ENCODE peak calls at places on chromosomes 7 and 10, in five cellular contexts. V is stomach, Y is suprapubic skin, L is transverse colon, B is Panc1. O is an unnamed sample. For H3K4me1, the result is how much of the 10 kb centered on the place peaks cover.

GRCh38 chr7:50914460-50914859 is 131.8 kb upstream of the GRB10 start:
- DNase-seq in Y (no peak), L (no peak), B (no peak), V (no peak), O (no peak)

GRCh38 chr10:17166699-17167098 is 34.8 kb downstream of the TRDMT1 start:
- DNase-seq in Y (no peak), B (no peak), L (no peak), V (no peak), O (no peak)

GRCh38 chr7:76220185-76221057 is 18.7 kb downstream of the SRRM3 start:
- DNase-seq in Y (no peak), V (no peak), L (no peak), B (no peak), O (no peak)

GRCh38 chr10:59465089-59465488 is 102.7 kb upstream of the FAM13C start:
- DNase-seq in L (no peak), V (no peak), B (no peak), Y (no peak), O (peak)

GRCh38 chr10:49662169-49662830 is 17.2 kb upstream of the C10orf53 start:
- DNase-seq in Y (no peak), B (no peak), L (no peak), V (no peak), O (no peak)

GRCh38 chr7:143288836-143289235 is 685 bp downstream of the CASP2 start:
- DNase-seq in V (no peak), B (no peak), Y (no peak), L (no peak), O (no peak)

GRCh38 chr10:126500185-126500584 is 111.9 kb upstream of the ADAM12 start:
- DNase-seq in Y (no peak), L (no peak), V (no peak), B (no peak), O (no peak)

GRCh38 chr10:26112532-26112931 is 104.0 kb upstream of the GAD2 start:
- DNase-seq in V (no peak), L (no peak), B (no peak), Y (no peak), O (no peak)

GRCh38 chr10:63630928-63631685 is 109.9 kb downstream of the REEP3 start:
- DNase-seq in V (no peak), Y (no peak), B (no peak), L (no peak), O (no peak)

GRCh38 chr7:139644191-139644590 is 120.7 kb downstream of the CLEC2L start:
- DNase-seq in B (no peak), V (no peak), L (no peak), Y (no peak), O (no peak)

GRCh38 chr7:114405427-114405826 is 9.2 kb upstream of the FOXP2 start:
- DNase-seq in L (no peak), B (no peak), Y (no peak), V (no peak), O (no peak)
- TF ChIP-seq CTCF in L (peak), B (peak), Y (no peak), V (peak), O (peak)

DNA sequence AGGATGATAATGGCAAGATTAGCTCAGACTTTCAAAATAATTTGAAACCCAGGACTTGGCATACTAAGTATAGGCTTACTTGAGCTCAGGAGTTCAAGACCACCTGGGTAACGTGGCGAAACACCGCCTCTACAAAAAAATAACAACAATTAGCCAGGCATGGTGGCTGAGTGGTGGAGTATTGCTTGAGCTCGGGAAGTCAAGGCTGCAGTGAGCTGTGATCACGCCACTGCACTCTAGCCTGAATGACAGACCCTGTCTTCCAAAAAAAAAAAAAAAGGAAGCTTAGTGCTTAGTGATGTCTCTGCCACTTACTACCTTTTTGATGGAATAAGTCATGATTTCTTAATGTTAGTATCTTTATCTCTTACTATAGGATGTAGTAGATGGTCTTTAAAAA is 25.5 kb downstream of the RABGEF1 start:
- DNase-seq in B (no peak), V (no peak), L (no peak), Y (no peak), O (no peak)
- H3K4me1 ChIP-seq in B (under half), V (under half), L (under half), Y (under half), O (under half)

GRCh38 chr10:33331020-33331557 is 3.4 kb downstream of the NRP1 start:
- DNase-seq in L (no peak), V (no peak), Y (no peak), B (no peak), O (no peak)

GRCh38 chr10:33332183-33333031 is 2.1 kb downstream of the NRP1 start:
- DNase-seq in Y (no peak), L (no peak), B (no peak), V (no peak), O (no peak)

GRCh38 chr10:33328253-33328652 is 6.2 kb downstream of the NRP1 start:
- DNase-seq in Y (no peak), V (no peak), L (no peak), B (no peak), O (no peak)

GRCh38 chr10:33329178-33329577 is 5.3 kb downstream of the NRP1 start:
- DNase-seq in B (no peak), V (no peak), Y (no peak), L (no peak), O (no peak)

GRCh38 chr10:33330543-33331019 is 3.9 kb downstream of the NRP1 start:
- DNase-seq in L (peak), V (peak), Y (peak), B (no peak), O (peak)
- TF ChIP-seq CTCF in L (peak), V (peak), Y (peak), B (peak), O (peak)

GRCh38 chr10:3095373-3096139 is 28.2 kb downstream of the PFKP start:
- DNase-seq in V (no peak), Y (no peak), B (peak), L (peak), O (peak)

GRCh38 chr10:3099291-3100092 is 32.1 kb downstream of the PFKP start:
- DNase-seq in Y (no peak), L (no peak), B (no peak), V (no peak), O (peak)

GRCh38 chr10:3098689-3099088 is 31.3 kb downstream of the PFKP start:
- DNase-seq in V (no peak), Y (no peak), L (no peak), B (no peak), O (no peak)

GRCh38 chr10:3096149-3096548 is 28.8 kb downstream of the PFKP start:
- DNase-seq in V (no peak), L (no peak), Y (no peak), B (no peak), O (no peak)

GRCh38 chr10:3097160-3097559 is 29.8 kb downstream of the PFKP start:
- DNase-seq in L (no peak), Y (no peak), B (no peak), V (no peak), O (no peak)
- H3K4me1 ChIP-seq in L (under half), Y (under half), B (under half), V (under half), O (under half)

GRCh38 chr7:149321978-149322541 is 60.1 kb downstream of the ZNF783 start:
- DNase-seq in L (no peak), V (no peak), B (no peak), Y (no peak), O (no peak)

GRCh38 chr7:149317986-149318672 is 56.1 kb downstream of the ZNF783 start:
- DNase-seq in Y (no peak), B (no peak), L (no peak), V (no peak), O (no peak)

GRCh38 chr7:149319376-149319775 is 57.4 kb downstream of the ZNF783 start:
- DNase-seq in L (no peak), V (no peak), B (no peak), Y (no peak), O (no peak)

GRCh38 chr7:149322737-149323136 is 60.7 kb downstream of the ZNF783 start:
- DNase-seq in B (no peak), Y (no peak), V (no peak), L (no peak), O (no peak)

DNA sequence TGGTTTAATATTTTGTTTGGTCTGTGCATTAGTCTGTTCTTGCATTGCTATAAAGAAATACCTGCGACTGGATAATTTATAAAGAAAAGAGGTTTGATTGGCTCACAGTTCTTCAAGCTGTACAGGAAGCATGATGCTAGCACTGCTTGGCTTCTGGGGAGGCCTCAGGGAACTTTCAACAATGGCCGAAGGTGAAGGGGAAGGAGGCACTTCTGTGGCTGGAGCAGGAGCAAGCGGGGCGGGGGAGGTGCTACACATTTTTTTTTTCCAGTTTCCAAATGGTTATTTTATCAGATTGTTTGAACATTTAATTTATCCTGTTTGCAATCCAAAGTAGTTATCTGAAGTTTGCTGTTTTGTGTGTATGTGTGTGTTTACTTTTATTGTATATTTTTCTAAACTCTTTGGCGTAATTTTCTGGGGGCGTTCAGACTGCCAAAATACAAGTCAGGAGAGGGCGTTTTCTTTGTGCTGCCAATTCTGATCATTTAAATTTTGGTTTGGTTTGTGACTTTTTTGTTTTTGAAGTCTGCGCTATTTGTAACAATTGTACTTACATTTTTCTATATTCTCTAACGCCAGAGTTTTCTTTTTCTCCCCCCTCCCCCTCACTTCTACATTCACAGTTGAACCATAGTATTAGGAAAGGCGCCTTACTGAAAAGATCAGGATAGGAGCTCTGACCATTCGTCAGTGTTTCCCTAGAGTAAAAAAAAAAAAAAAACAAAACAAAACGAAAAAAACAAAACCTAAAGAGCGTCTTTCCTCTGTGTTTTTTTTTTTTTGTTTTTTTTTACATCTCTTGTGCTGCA is 58.5 kb downstream of the ZNF783 start:
- DNase-seq in V (no peak), Y (no peak), L (no peak), B (no peak), O (no peak)
- TF ChIP-seq CTCF in V (no peak), Y (no peak), L (no peak), B (no peak), O (no peak)

GRCh38 chr7:100689230-100690135 is 4.6 kb downstream of the GIGYF1 start:
- DNase-seq in V (no peak), Y (no peak), B (no peak), L (no peak), O (no peak)
- H3K4me1 ChIP-seq in V (under half), Y (under half), B (under half), L (under half), O (under half)

DNA sequence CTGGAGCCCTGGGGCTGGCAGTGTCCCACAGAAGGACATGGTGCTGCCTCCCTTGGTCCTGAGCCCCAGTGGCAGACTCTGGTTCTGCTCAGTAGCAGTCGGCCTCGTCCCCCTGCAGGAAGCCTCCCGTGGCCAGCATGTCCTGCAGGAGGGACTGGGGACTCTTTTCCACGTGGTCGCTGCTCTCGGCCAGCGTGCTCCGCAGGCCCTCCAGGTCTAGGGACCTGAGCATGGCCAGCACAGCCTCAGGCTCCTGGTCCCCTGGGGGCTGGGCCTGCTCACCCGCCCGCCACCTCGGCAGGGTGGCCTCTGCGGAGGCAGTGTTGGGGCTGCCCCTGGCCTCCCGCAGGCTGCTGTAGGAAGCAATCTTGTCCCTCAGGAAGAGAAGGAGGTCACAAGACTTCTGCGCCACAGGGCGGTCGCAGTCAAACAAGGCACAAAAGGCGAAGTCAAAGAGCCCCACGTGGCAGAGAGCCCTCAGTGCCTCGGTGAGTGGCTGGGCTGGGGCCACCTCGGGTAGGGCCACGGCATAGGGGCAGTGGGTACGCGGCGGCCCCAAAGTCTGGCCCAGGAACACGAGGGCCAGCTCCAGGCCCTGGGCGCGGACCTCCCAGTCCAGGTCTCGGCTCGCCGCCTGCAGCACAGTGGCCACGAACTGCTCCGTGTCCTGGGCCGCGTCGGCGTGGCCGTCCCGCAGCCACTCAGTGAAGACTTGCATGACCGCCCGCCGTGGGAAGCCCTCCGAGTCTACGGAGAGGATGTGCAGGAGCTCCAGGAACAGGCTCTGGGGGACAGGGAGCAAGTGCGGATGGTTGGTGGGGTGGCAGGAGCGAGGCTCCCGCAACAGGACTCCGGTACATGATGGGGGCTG is 17.1 kb downstream of the BRAT1 start:
- DNase-seq in L (peak), B (no peak), Y (peak), V (no peak), O (no peak)
- TF ChIP-seq CTCF in L (no peak), B (no peak), Y (no peak), V (no peak), O (no peak)

GRCh38 chr10:112805701-112806100 is 144.3 kb upstream of the TCF7L2 start:
- DNase-seq in Y (no peak), B (no peak), V (no peak), L (peak), O (no peak)
- H3K4me1 ChIP-seq in Y (under half), B (under half), V (under half), L (under half), O (under half)

O was measured in foreskin keratinocyte.